ENCODE peak calls at places on chromosomes 3 and 15, in four cellular contexts. One of them, this sample, is unnamed.

GRCh38 chr3:100590114-100590839 is 19.1 kb upstream of the ADGRG7 start:
- DNase-seq in adrenal gland: peak
- DNase-seq in IMR-90: peak
- DNase-seq in H1: peak
- DNase-seq in this sample: peak

GRCh38 chr3:141065841-141066592 is 14.9 kb downstream of the SPSB4 start:
- DNase-seq in H1: peak
- DNase-seq in adrenal gland: no peak
- DNase-seq in IMR-90: no peak
- DNase-seq in this sample: no peak

GRCh38 chr15:83100072-83100646 is 7.3 kb upstream of the TM6SF1 start:
- DNase-seq in IMR-90: no peak
- DNase-seq in H1: peak
- DNase-seq in adrenal gland: no peak
- DNase-seq in this sample: no peak

GRCh38 chr3:185737020-185737419 is 87.8 kb downstream of the IGF2BP2 start:
- DNase-seq in IMR-90: peak
- DNase-seq in adrenal gland: no peak
- DNase-seq in H1: no peak
- DNase-seq in this sample: no peak

GRCh38 chr3:73332558-73332957 is 271.1 kb downstream of the EBLN2 start:
- DNase-seq in adrenal gland: no peak
- DNase-seq in IMR-90: no peak
- DNase-seq in H1: no peak
- DNase-seq in this sample: no peak

GRCh38 chr15:42737529-42738328 is 801 bp upstream of the CDAN1 start:
- DNase-seq in H1: no peak
- DNase-seq in adrenal gland: no peak
- DNase-seq in IMR-90: peak
- DNase-seq in this sample: no peak

GRCh38 chr3:155070932-155071387 is 9.2 kb upstream of the MME start:
- DNase-seq in H1: no peak
- DNase-seq in adrenal gland: no peak
- DNase-seq in IMR-90: peak
- DNase-seq in this sample: no peak

GRCh38 chr3:189167027-189167766 is 4.6 kb upstream of the TPRG1 start:
- DNase-seq in H1: no peak
- DNase-seq in IMR-90: no peak
- DNase-seq in adrenal gland: no peak
- DNase-seq in this sample: no peak

GRCh38 chr3:169387751-169388696 is 275.5 kb downstream of the MECOM start:
- DNase-seq in adrenal gland: no peak
- DNase-seq in H1: no peak
- DNase-seq in IMR-90: no peak
- DNase-seq in this sample: peak

GRCh38 chr15:65021475-65021874 is 8.0 kb downstream of the MTFMT start:
- DNase-seq in H1: no peak
- DNase-seq in IMR-90: no peak
- DNase-seq in adrenal gland: no peak
- DNase-seq in this sample: no peak

GRCh38 chr15:70501121-70501727 is 262.1 kb downstream of the UACA start:
- DNase-seq in IMR-90: no peak
- DNase-seq in H1: no peak
- DNase-seq in adrenal gland: no peak
- DNase-seq in this sample: no peak

GRCh38 chr15:73134196-73134595 is 81.9 kb downstream of the NEO1 start:
- DNase-seq in adrenal gland: no peak
- DNase-seq in IMR-90: no peak
- DNase-seq in H1: no peak
- DNase-seq in this sample: no peak

GRCh38 chr3:107431048-107431297 is 53.7 kb downstream of the CCDC54 start:
- DNase-seq in IMR-90: peak
- DNase-seq in H1: peak
- DNase-seq in adrenal gland: peak
- DNase-seq in this sample: peak

GRCh38 chr15:36284911-36285310 is 294.5 kb upstream of the CDIN1 start:
- DNase-seq in H1: no peak
- DNase-seq in adrenal gland: no peak
- DNase-seq in IMR-90: no peak
- DNase-seq in this sample: no peak

GRCh38 chr15:60580650-60581415 is 101.9 kb upstream of the ICE2 start:
- DNase-seq in adrenal gland: no peak
- DNase-seq in IMR-90: no peak
- DNase-seq in H1: no peak
- DNase-seq in this sample: no peak

GRCh38 chr15:88745696-88746095 is 57.5 kb upstream of the ACAN start:
- DNase-seq in H1: no peak
- DNase-seq in IMR-90: peak
- DNase-seq in adrenal gland: no peak
- DNase-seq in this sample: no peak

GRCh38 chr3:39021029-39021428 is 30.7 kb downstream of the SCN11A start:
- DNase-seq in adrenal gland: no peak
- DNase-seq in IMR-90: no peak
- DNase-seq in H1: no peak
- DNase-seq in this sample: no peak

GRCh38 chr3:80192871-80193270 is 425.1 kb upstream of the ROBO1 start:
- DNase-seq in adrenal gland: no peak
- DNase-seq in H1: no peak
- DNase-seq in IMR-90: no peak
- DNase-seq in this sample: no peak

GRCh38 chr3:78736863-78737262 is 1030.9 kb downstream of the ROBO1 start:
- DNase-seq in adrenal gland: no peak
- DNase-seq in H1: no peak
- DNase-seq in IMR-90: peak
- DNase-seq in this sample: no peak

GRCh38 chr3:21464745-21465144 is 286.3 kb downstream of the ZNF385D start:
- DNase-seq in adrenal gland: no peak
- DNase-seq in H1: no peak
- DNase-seq in IMR-90: no peak
- DNase-seq in this sample: peak

GRCh38 chr3:50183755-50184154 is 7.7 kb upstream of the GNAT1 start:
- DNase-seq in H1: no peak
- DNase-seq in IMR-90: no peak
- DNase-seq in adrenal gland: no peak
- DNase-seq in this sample: no peak

GRCh38 chr15:68713874-68714273 is 106.8 kb downstream of the ANP32A start:
- DNase-seq in H1: no peak
- DNase-seq in adrenal gland: no peak
- DNase-seq in IMR-90: no peak
- DNase-seq in this sample: no peak

GRCh38 chr3:4948395-4948794 is 30.8 kb upstream of the BHLHE40 start:
- DNase-seq in H1: no peak
- DNase-seq in adrenal gland: no peak
- DNase-seq in IMR-90: peak
- DNase-seq in this sample: no peak

GRCh38 chr3:158074591-158074990 is 31.6 kb downstream of the SHOX2 start:
- DNase-seq in adrenal gland: no peak
- DNase-seq in IMR-90: no peak
- DNase-seq in H1: no peak
- DNase-seq in this sample: no peak

GRCh38 chr3:53809764-53810400 is 36.3 kb downstream of the CHDH start:
- DNase-seq in IMR-90: no peak
- DNase-seq in H1: no peak
- DNase-seq in adrenal gland: peak
- DNase-seq in this sample: no peak

GRCh38 chr3:129672412-129672811 is 65.9 kb upstream of the PLXND1 start:
- DNase-seq in IMR-90: no peak
- DNase-seq in H1: no peak
- DNase-seq in adrenal gland: no peak
- DNase-seq in this sample: no peak

GRCh38 chr15:67407709-67408257 is 113.1 kb upstream of the C15orf61 start:
- DNase-seq in adrenal gland: no peak
- DNase-seq in H1: no peak
- DNase-seq in IMR-90: no peak
- DNase-seq in this sample: no peak

GRCh38 chr15:79154491-79155182 is 64.1 kb upstream of the RASGRF1 start:
- DNase-seq in adrenal gland: no peak
- DNase-seq in IMR-90: no peak
- DNase-seq in H1: no peak
- DNase-seq in this sample: no peak

GRCh38 chr15:45910671-45911070 is 275.8 kb downstream of the SQOR start:
- DNase-seq in IMR-90: no peak
- DNase-seq in adrenal gland: no peak
- DNase-seq in H1: no peak
- DNase-seq in this sample: no peak

GRCh38 chr3:67614195-67614594 is 40.2 kb downstream of the SUCLG2 start:
- DNase-seq in H1: no peak
- DNase-seq in IMR-90: no peak
- DNase-seq in adrenal gland: no peak
- DNase-seq in this sample: no peak

GRCh38 chr15:88465633-88466219 is 1.5 kb downstream of the MRPL46 start:
- DNase-seq in H1: no peak
- DNase-seq in IMR-90: peak
- DNase-seq in adrenal gland: peak
- DNase-seq in this sample: no peak

GRCh38 chr15:85282504-85283115 is 97.8 kb upstream of the AKAP13 start:
- DNase-seq in adrenal gland: no peak
- DNase-seq in IMR-90: peak
- DNase-seq in H1: no peak
- DNase-seq in this sample: no peak

GRCh38 chr3:71581981-71582611 is 1.4 kb downstream of the FOXP1 start:
- DNase-seq in adrenal gland: peak
- DNase-seq in H1: peak
- DNase-seq in IMR-90: no peak
- DNase-seq in this sample: peak
- TF ChIP-seq POLR2A in adrenal gland: no peak
- TF ChIP-seq POLR2A in H1: no peak
- TF ChIP-seq POLR2A in IMR-90: no peak
- TF ChIP-seq POLR2A in this sample: no peak

DNA sequence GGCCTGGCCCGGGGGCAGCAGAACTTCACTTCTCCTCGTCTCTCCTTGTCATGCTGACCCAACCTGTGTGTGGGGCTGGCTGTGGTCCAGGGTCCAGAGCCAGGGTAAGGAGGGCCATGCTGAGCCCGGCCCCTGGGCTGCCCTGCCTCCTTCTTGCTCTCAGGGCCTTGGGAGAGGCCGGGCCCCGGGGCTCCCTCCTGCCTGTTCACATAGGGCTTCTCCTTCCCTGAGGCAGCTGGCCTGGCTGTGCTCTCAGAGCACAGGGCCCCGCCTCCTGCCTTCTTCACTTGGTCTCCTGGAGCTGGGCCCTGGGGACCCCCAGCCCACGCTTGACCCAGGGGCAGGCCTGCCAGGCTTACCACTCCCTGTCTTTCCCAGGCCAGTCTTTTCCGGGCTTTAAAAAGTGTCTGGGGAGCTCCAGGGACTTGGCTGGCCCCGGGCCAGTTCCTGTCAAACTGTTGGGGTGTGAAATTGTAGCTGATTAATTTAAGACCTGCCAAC is 11.8 kb downstream of the PLXNA1 start:
- DNase-seq in adrenal gland: no peak
- DNase-seq in IMR-90: no peak
- DNase-seq in H1: no peak
- DNase-seq in this sample: no peak
- H3K27ac ChIP-seq in adrenal gland: no peak
- H3K27ac ChIP-seq in IMR-90: no peak
- H3K27ac ChIP-seq in H1: no peak
- H3K27ac ChIP-seq in this sample: peak

GRCh38 chr3:55645406-55645805 is 158.3 kb upstream of the WNT5A start:
- DNase-seq in H1: no peak
- DNase-seq in IMR-90: no peak
- DNase-seq in adrenal gland: no peak
- DNase-seq in this sample: no peak
- TF ChIP-seq CTCF in H1: no peak
- TF ChIP-seq CTCF in IMR-90: no peak
- TF ChIP-seq CTCF in adrenal gland: no peak
- TF ChIP-seq CTCF in this sample: no peak

GRCh38 chr15:90872481-90873184 is 4.2 kb downstream of the FURIN start:
- DNase-seq in IMR-90: peak
- DNase-seq in adrenal gland: no peak
- DNase-seq in H1: no peak
- DNase-seq in this sample: peak
- TF ChIP-seq POLR2A in IMR-90: peak
- TF ChIP-seq POLR2A in adrenal gland: no peak
- TF ChIP-seq POLR2A in H1: no peak
- TF ChIP-seq POLR2A in this sample: no peak

GRCh38 chr3:156689589-156689988 is 15.2 kb downstream of the TIPARP start:
- DNase-seq in H1: no peak
- DNase-seq in IMR-90: no peak
- DNase-seq in adrenal gland: no peak
- DNase-seq in this sample: no peak

GRCh38 chr3:156691920-156692319 is 17.5 kb downstream of the TIPARP start:
- DNase-seq in adrenal gland: no peak
- DNase-seq in IMR-90: peak
- DNase-seq in H1: no peak
- DNase-seq in this sample: no peak

GRCh38 chr3:156688849-156689452 is 14.6 kb downstream of the TIPARP start:
- DNase-seq in H1: no peak
- DNase-seq in adrenal gland: no peak
- DNase-seq in IMR-90: no peak
- DNase-seq in this sample: no peak

GRCh38 chr3:156693166-156693565 is 18.8 kb downstream of the TIPARP start:
- DNase-seq in adrenal gland: no peak
- DNase-seq in H1: no peak
- DNase-seq in IMR-90: peak
- DNase-seq in this sample: no peak

GRCh38 chr3:156694536-156694935 is 20.1 kb downstream of the TIPARP start:
- DNase-seq in adrenal gland: no peak
- DNase-seq in H1: no peak
- DNase-seq in IMR-90: peak
- DNase-seq in this sample: no peak
- H3K27ac ChIP-seq in adrenal gland: no peak
- H3K27ac ChIP-seq in H1: no peak
- H3K27ac ChIP-seq in IMR-90: no peak
- H3K27ac ChIP-seq in this sample: no peak

DNA sequence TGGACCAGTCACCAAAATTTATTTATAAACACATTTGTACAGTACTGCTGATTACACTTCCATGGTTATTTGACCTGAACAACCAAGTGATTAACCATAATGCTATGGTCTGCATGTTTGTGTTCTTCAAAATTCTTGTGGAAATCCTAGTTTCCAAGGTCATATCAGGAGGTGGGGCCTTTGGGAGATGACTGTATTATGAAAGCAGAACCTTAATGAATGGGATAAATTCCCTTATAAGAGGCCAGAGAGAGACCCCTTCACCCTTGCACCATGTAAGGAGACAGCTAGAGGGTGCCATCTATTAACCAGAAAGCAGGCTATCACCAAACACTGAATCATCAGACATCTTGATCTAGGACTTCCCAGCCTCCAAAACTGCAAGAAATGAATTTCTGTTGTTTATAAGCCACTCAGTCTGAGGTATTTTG is 1.9 kb downstream of the SCAPER start:
- DNase-seq in adrenal gland: no peak
- DNase-seq in IMR-90: peak
- DNase-seq in H1: no peak
- DNase-seq in this sample: no peak
- TF ChIP-seq CTCF in adrenal gland: no peak
- TF ChIP-seq CTCF in IMR-90: peak
- TF ChIP-seq CTCF in H1: no peak
- TF ChIP-seq CTCF in this sample: peak